ENCODE peak calls at places on chromosome 10, in four cellular contexts. X is M059J, C is astrocyte of the spinal cord, S is left cardiac atrium. T is an unnamed sample.

GRCh38 chr10:71460615-71461014 is 63.9 kb downstream of the CDH23 start:
- DNase-seq in X (no peak), C (no peak), S (no peak), T (no peak)

GRCh38 chr10:131496351-131497052 is 185.0 kb upstream of the TCERG1L start:
- DNase-seq in X (no peak), C (no peak), S (no peak), T (no peak)

GRCh38 chr10:33134011-33134751 is 176.2 kb upstream of the ITGB1 start:
- DNase-seq in X (peak; percentile 97), C (peak; percentile 95), S (peak; percentile 50), T (no peak)

GRCh38 chr10:61217851-61218565 is 235.2 kb downstream of the TMEM26 start:
- DNase-seq in X (no peak), C (no peak), S (no peak), T (no peak)

GRCh38 chr10:85147346-85148250 is 819.2 kb downstream of the CCSER2 start:
- DNase-seq in X (no peak), C (no peak), S (no peak), T (no peak)

GRCh38 chr10:52956451-52956850 is 183.9 kb upstream of the MBL2 start:
- DNase-seq in X (peak; percentile 1), C (no peak), S (no peak), T (no peak)

GRCh38 chr10:31770307-31770902 is 158.2 kb downstream of the ARHGAP12 start:
- DNase-seq in X (no peak), C (no peak), S (peak; percentile 41), T (no peak)

GRCh38 chr10:114068054-114068707 is 24.5 kb downstream of the ADRB1 start:
- DNase-seq in X (peak; percentile 49), C (no peak), S (no peak), T (no peak)

GRCh38 chr10:36725581-36726520 is 399.5 kb upstream of the ANKRD30A start:
- DNase-seq in X (peak; percentile 93), C (peak; percentile 91), S (peak; percentile 29), T (peak; percentile 66)

GRCh38 chr10:119209050-119209735 is 1.8 kb downstream of the GRK5 start:
- DNase-seq in X (peak; percentile 55), C (peak; percentile 69), S (peak; percentile 76), T (peak; percentile 80)

GRCh38 chr10:86663576-86664369 is 4.5 kb upstream of the LDB3 start:
- DNase-seq in X (no peak), C (no peak), S (peak; percentile 16), T (peak; percentile 37)

GRCh38 chr10:110535958-110536891 is 31.3 kb upstream of the SMC3 start:
- DNase-seq in X (peak; percentile 91), C (peak; percentile 80), S (peak; percentile 40), T (no peak)

GRCh38 chr10:123147635-123148413 is at the start of gene HMX2:
- DNase-seq in X (peak; percentile 24), C (no peak), S (no peak), T (no peak)

GRCh38 chr10:124624875-124625274 is 119.3 kb downstream of the FAM53B start:
- DNase-seq in X (no peak), C (no peak), S (no peak), T (no peak)

GRCh38 chr10:53361281-53361680 is 588.7 kb upstream of the MBL2 start:
- DNase-seq in X (no peak), C (no peak), S (no peak), T (no peak)

GRCh38 chr10:101901340-101901739 is 57.7 kb upstream of the KCNIP2 start:
- DNase-seq in X (no peak), C (no peak), S (no peak), T (no peak)

GRCh38 chr10:129343141-129343540 is 123.9 kb upstream of the MGMT start:
- DNase-seq in X (no peak), C (no peak), S (no peak), T (no peak)

GRCh38 chr10:70323143-70323696 is 39.4 kb upstream of the NPFFR1 start:
- DNase-seq in X (no peak), C (no peak), S (no peak), T (no peak)

GRCh38 chr10:72014785-72015480 is 50.7 kb downstream of the CHST3 start:
- DNase-seq in X (no peak), C (no peak), S (no peak), T (no peak)

GRCh38 chr10:4736608-4737007 is 89.4 kb upstream of the AKR1E2 start:
- DNase-seq in X (no peak), C (no peak), S (no peak), T (no peak)

GRCh38 chr10:11156480-11156879 is 138.8 kb downstream of the CELF2 start:
- DNase-seq in X (no peak), C (no peak), S (no peak), T (no peak)

GRCh38 chr10:34998940-34999339 is 91.2 kb downstream of the CUL2 start:
- DNase-seq in X (no peak), C (no peak), S (no peak), T (no peak)

GRCh38 chr10:132162021-132162531 is 24.7 kb upstream of the DPYSL4 start:
- DNase-seq in X (no peak), C (no peak), S (no peak), T (no peak)

GRCh38 chr10:49140306-49141175 is 6.7 kb upstream of the FAM170B start:
- DNase-seq in X (peak; percentile 11), C (no peak), S (no peak), T (no peak)

GRCh38 chr10:114289096-114289436 is 50.0 kb downstream of the VWA2 start:
- DNase-seq in X (no peak), C (no peak), S (peak; percentile 15), T (no peak)

GRCh38 chr10:99372546-99373271 is 43.6 kb downstream of the CNNM1 start:
- DNase-seq in X (peak; percentile 77), C (no peak), S (no peak), T (no peak)

GRCh38 chr10:73251683-73252444 is 580 bp downstream of the MRPS16 start:
- DNase-seq in X (no peak), C (no peak), S (peak; percentile 18), T (no peak)

GRCh38 chr10:43965033-43965917 is 316.6 kb upstream of the ZNF32 start:
- DNase-seq in X (peak; percentile 97), C (peak; percentile 51), S (no peak), T (peak; percentile 35)

GRCh38 chr10:484925-485661 is 204.4 kb downstream of the DIP2C start:
- DNase-seq in X (peak; percentile 43), C (peak; percentile 41), S (no peak), T (peak; percentile 53)

GRCh38 chr10:29329420-29329819 is 40.5 kb downstream of the LYZL1 start:
- DNase-seq in X (no peak), C (no peak), S (no peak), T (no peak)

GRCh38 chr10:33237736-33238624 is 96.5 kb downstream of the NRP1 start:
- DNase-seq in X (peak; percentile 96), C (peak; percentile 97), S (no peak), T (no peak)

GRCh38 chr10:73785721-73786511 is 510 bp downstream of the ZSWIM8 start:
- DNase-seq in X (peak; percentile 58), C (peak; percentile 48), S (no peak), T (no peak)

GRCh38 chr10:29386347-29386999 is 97.6 kb downstream of the LYZL1 start:
- DNase-seq in X (peak; percentile 25), C (peak; percentile 49), S (no peak), T (no peak)

GRCh38 chr10:23114228-23114850 is 19.0 kb downstream of the MSRB2 start:
- DNase-seq in X (no peak), C (no peak), S (no peak), T (no peak)

GRCh38 chr10:73310475-73310874 is 48.2 kb downstream of the CFAP70 start:
- DNase-seq in X (no peak), C (no peak), S (no peak), T (no peak)

T was measured in right cardiac atrium.